ENCODE peak calls at places on chromosomes 5 and 9, in eight cellular contexts. W, X, M, O, Y, A, L and U are unnamed samples.
A peak's percentile ranks its signal among the peaks of the same experiment; 100 is the strongest.

GRCh38 chr5:172276214-172276613 is 7.3 kb downstream of the UBTD2 start:
- DNase-seq in W (no peak), X (peak; percentile 4), M (no peak), O (peak; percentile 8), Y (no peak), A (peak; percentile 27), L (no peak), U (no peak)

GRCh38 chr5:57724836-57725235 is 242.2 kb upstream of the ACTBL2 start:
- DNase-seq in W (peak; percentile 47), X (peak; percentile 49), M (no peak), O (peak; percentile 68), Y (no peak), A (peak; percentile 75), L (peak; percentile 76), U (no peak)

GRCh38 chr5:158313027-158313738 is 454.2 kb upstream of the CLINT1 start:
- DNase-seq in W (no peak), X (no peak), M (no peak), O (peak; percentile 50), Y (peak; percentile 24), A (no peak), L (peak; percentile 5), U (no peak)

GRCh38 chr9:95053611-95054440 is 263.7 kb downstream of the FANCC start:
- DNase-seq in W (no peak), X (no peak), M (no peak), O (peak; percentile 54), Y (no peak), A (no peak), L (no peak), U (no peak)

GRCh38 chr5:82628364-82628910 is 350.3 kb upstream of the RPS23 start:
- DNase-seq in W (no peak), X (peak; percentile 54), M (no peak), O (no peak), Y (no peak), A (no peak), L (peak; percentile 86), U (no peak)

GRCh38 chr5:66653380-66653779 is 57.2 kb downstream of the MAST4 start:
- DNase-seq in W (no peak), X (peak; percentile 62), M (no peak), O (peak; percentile 83), Y (no peak), A (peak; percentile 85), L (peak; percentile 81), U (no peak)

GRCh38 chr9:88660611-88661010 is 125.6 kb downstream of the NXNL2 start:
- DNase-seq in W (no peak), X (peak; percentile 57), M (no peak), O (peak; percentile 33), Y (peak; percentile 83), A (peak; percentile 50), L (peak; percentile 14), U (no peak)

GRCh38 chr5:22560115-22560514 is 293.0 kb downstream of the CDH12 start:
- DNase-seq in W (peak; percentile 41), X (peak; percentile 1), M (no peak), O (peak; percentile 54), Y (no peak), A (peak; percentile 93), L (peak; percentile 82), U (no peak)

GRCh38 chr5:150804388-150804787 is 25.8 kb downstream of the SMIM3 start:
- DNase-seq in W (no peak), X (no peak), M (no peak), O (no peak), Y (no peak), A (no peak), L (no peak), U (no peak)

GRCh38 chr5:109823597-109823996 is 133.9 kb downstream of the MAN2A1 start:
- DNase-seq in W (no peak), X (peak; percentile 67), M (no peak), O (no peak), Y (no peak), A (no peak), L (peak; percentile 55), U (no peak)

GRCh38 chr9:93265972-93266371 is 82.0 kb downstream of the WNK2 start:
- DNase-seq in W (no peak), X (no peak), M (no peak), O (no peak), Y (no peak), A (no peak), L (no peak), U (no peak)

GRCh38 chr5:1139366-1139765 is 27.5 kb upstream of the SLC12A7 start:
- DNase-seq in W (no peak), X (no peak), M (no peak), O (no peak), Y (no peak), A (no peak), L (no peak), U (no peak)

GRCh38 chr9:104802110-104802509 is 38.2 kb downstream of the NIPSNAP3B start:
- DNase-seq in W (no peak), X (peak; percentile 12), M (no peak), O (no peak), Y (no peak), A (no peak), L (peak; percentile 34), U (no peak)

DNA sequence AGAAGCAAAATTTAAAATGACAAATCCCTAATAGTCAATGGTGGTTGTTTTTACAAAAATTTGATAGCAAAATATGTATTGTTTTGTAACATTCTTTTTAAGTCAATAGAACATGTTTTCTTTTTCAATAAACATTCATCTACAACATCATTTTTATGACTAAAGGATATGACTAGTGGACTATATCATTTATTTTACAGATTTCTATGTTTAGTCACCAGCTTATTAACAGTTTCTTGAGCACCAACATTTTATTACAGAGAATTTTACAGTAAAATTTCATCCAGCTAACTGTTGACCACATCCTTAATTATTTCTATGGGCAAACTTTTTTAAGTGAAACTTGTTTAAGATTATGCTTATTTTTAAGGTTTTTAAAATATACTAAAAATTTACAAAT is 114.7 kb upstream of the IL7R start:
- DNase-seq in W (no peak), X (no peak), M (no peak), O (peak; percentile 31), Y (no peak), A (no peak), L (no peak), U (no peak)
- TF ChIP-seq CTCF in W (no peak), X (no peak), M (no peak), O (no peak), Y (no peak), A (no peak), L (no peak), U (no peak)

DNA sequence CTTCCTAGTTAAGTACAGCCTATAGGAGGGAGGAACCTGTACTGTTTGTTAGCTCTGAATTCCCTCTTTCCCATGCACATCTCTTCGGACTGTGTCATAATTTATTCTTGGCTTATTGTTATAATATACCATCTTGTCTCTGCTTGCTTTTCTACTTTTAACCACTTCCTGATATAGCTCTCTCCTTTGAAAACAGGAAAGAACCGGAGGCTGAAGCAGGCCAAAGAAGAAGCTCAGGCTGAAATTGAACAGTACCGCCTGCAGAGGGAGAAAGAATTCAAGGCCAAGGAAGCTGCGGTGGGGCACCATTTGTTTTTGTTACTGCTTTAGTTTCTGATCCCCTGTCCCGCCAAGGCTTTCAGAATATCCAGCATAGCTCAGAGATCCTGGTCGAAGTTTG is 4.8 kb downstream of the ATP6V1G1 start:
- DNase-seq in W (no peak), X (peak; percentile 72), M (no peak), O (peak; percentile 26), Y (peak; percentile 54), A (peak; percentile 90), L (peak; percentile 32), U (no peak)
- TF ChIP-seq CTCF in W (peak; percentile 15), X (peak; percentile 68), M (peak; percentile 11), O (peak; percentile 46), Y (peak; percentile 14), A (peak; percentile 45), L (peak; percentile 8), U (peak; percentile 46)

GRCh38 chr5:55921617-55922016 is 70.5 kb downstream of the IL31RA start:
- DNase-seq in W (no peak), X (no peak), M (peak; percentile 6), O (no peak), Y (no peak), A (no peak), L (no peak), U (no peak)

GRCh38 chr5:55918097-55919035 is 67.2 kb downstream of the IL31RA start:
- DNase-seq in W (no peak), X (no peak), M (peak; percentile 51), O (no peak), Y (no peak), A (no peak), L (no peak), U (no peak)

GRCh38 chr5:55923177-55923872 is 71.4 kb downstream of the IL6ST start:
- DNase-seq in W (no peak), X (no peak), M (peak; percentile 55), O (no peak), Y (peak; percentile 53), A (no peak), L (no peak), U (no peak)

GRCh38 chr5:55919625-55920024 is 68.5 kb downstream of the IL31RA start:
- DNase-seq in W (no peak), X (no peak), M (peak; percentile 17), O (no peak), Y (no peak), A (no peak), L (no peak), U (no peak)

DNA sequence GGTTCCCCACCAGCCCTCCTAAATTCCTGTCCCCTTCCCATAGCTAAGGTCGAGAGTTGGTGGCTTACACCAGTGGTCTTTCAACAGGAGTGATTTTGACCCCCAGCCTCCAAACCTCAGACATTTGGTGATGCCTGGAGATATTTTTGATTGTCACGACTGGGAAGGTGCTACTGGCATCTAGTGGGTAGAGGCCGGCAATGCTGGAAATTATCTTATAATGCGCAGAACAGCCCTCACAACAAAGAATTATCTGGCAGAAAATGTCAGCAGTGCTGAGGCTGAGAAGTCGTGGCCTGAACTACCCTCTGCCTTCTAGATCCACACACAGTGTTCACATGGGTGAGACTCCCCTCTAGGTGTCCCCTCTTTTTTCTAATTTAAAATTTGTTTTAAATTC is 69.6 kb downstream of the IL31RA start:
- DNase-seq in W (no peak), X (peak; percentile 23), M (peak; percentile 40), O (peak; percentile 21), Y (peak; percentile 32), A (no peak), L (no peak), U (no peak)
- TF ChIP-seq CTCF in W (peak; percentile 41), X (peak; percentile 74), M (no peak), O (peak; percentile 57), Y (peak; percentile 53), A (peak; percentile 48), L (peak; percentile 32), U (peak; percentile 52)

GRCh38 chr5:27130587-27130986 is 92.2 kb upstream of the CDH9 start:
- DNase-seq in W (no peak), X (no peak), M (no peak), O (peak; percentile 4), Y (no peak), A (no peak), L (peak; percentile 70), U (no peak)

GRCh38 chr5:27129926-27130325 is 91.5 kb upstream of the CDH9 start:
- DNase-seq in W (no peak), X (no peak), M (no peak), O (no peak), Y (no peak), A (no peak), L (peak; percentile 13), U (no peak)

GRCh38 chr5:27125856-27126255 is 87.5 kb upstream of the CDH9 start:
- DNase-seq in W (no peak), X (peak; percentile 75), M (no peak), O (no peak), Y (no peak), A (no peak), L (no peak), U (no peak)

DNA sequence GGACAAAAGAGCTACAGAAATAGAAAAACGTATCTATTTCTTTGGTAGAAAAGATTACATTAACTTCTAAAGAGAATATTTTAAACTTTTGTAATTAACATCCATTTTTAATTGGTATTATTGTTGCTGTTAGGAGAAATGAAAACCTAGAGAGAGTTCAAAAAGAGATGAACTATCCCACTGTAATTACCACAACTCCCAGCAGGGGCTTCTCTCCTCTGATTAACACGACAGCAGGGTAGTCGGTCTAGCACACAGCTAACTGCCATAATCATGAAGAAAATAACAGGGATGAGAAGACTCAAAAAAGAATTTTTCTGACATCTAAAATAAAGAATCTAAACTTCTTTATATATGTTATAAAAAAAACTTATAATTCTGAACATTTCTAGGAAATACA is 86.2 kb upstream of the CDH9 start:
- DNase-seq in W (no peak), X (peak; percentile 54), M (no peak), O (peak; percentile 9), Y (peak; percentile 69), A (peak; percentile 6), L (no peak), U (no peak)
- TF ChIP-seq CTCF in W (peak; percentile 21), X (peak; percentile 72), M (no peak), O (peak; percentile 57), Y (peak; percentile 50), A (peak; percentile 39), L (no peak), U (peak; percentile 60)